ENCODE peak calls at places on chromosomes 16 and 17, in six cellular contexts. M is SK-N-SH, V is H1, R is HCT116, Y is K562, K is HepG2. B is an unnamed sample.

GRCh38 chr16:54204756-54205155 is 81.8 kb downstream of the IRX3 start:
- DNase-seq in K (no peak), M (no peak), V (no peak), R (no peak), Y (no peak), B (no peak)

GRCh38 chr17:63516910-63517824 is 6.0 kb upstream of the KCNH6 start:
- DNase-seq in V (no peak), M (no peak), R (peak), Y (no peak), K (peak), B (no peak)

GRCh38 chr16:1708768-1709180 is 2.8 kb downstream of the MAPK8IP3 start:
- DNase-seq in K (no peak), V (no peak), R (no peak), M (no peak), Y (peak), B (no peak)

GRCh38 chr17:45852535-45853297 is 8.0 kb downstream of the SPPL2C start:
- DNase-seq in R (peak), M (peak), V (peak), Y (peak), K (peak), B (no peak)

GRCh38 chr17:2040942-2041560 is 771 bp upstream of the OVCA2 start:
- DNase-seq in Y (no peak), K (no peak), V (no peak), R (no peak), M (no peak), B (no peak)

GRCh38 chr16:17591655-17592405 is 121.1 kb upstream of the XYLT1 start:
- DNase-seq in R (no peak), M (peak), Y (peak), V (no peak), K (no peak), B (no peak)

GRCh38 chr17:5705081-5705875 is 121.0 kb upstream of the NLRP1 start:
- DNase-seq in V (no peak), Y (peak), R (no peak), M (peak), K (no peak), B (no peak)

GRCh38 chr16:21598676-21599157 is 660 bp upstream of the METTL9 start:
- DNase-seq in M (no peak), K (no peak), V (no peak), Y (peak), R (no peak), B (peak)

GRCh38 chr17:78524870-78525510 is 52.2 kb downstream of the DNAH17 start:
- DNase-seq in Y (no peak), R (no peak), M (no peak), K (no peak), V (no peak), B (no peak)

GRCh38 chr16:67708368-67708771 is 10.7 kb downstream of the GFOD2 start:
- DNase-seq in Y (no peak), R (no peak), K (no peak), M (no peak), V (no peak), B (peak)

GRCh38 chr17:35057332-35057915 is 6.1 kb downstream of the RFFL start:
- DNase-seq in V (no peak), K (no peak), R (no peak), M (no peak), Y (no peak), B (peak)

GRCh38 chr17:2947588-2947950 is 115.8 kb downstream of the OR1D5 start:
- DNase-seq in M (no peak), K (no peak), V (no peak), Y (no peak), R (no peak), B (no peak)

GRCh38 chr16:53309457-53309856 is 124.8 kb upstream of the RBL2 start:
- DNase-seq in Y (peak), K (no peak), M (no peak), R (no peak), V (no peak), B (no peak)

GRCh38 chr17:819251-819650 is 37.1 kb downstream of the MRM3 start:
- DNase-seq in R (no peak), Y (no peak), V (no peak), K (no peak), M (no peak), B (no peak)

GRCh38 chr17:2020721-2021120 is 4.4 kb downstream of the RTN4RL1 start:
- DNase-seq in R (no peak), V (no peak), M (no peak), K (no peak), Y (no peak), B (no peak)

GRCh38 chr17:4940625-4941021 is 555 bp downstream of the RNF167 start:
- DNase-seq in M (no peak), K (no peak), R (no peak), V (no peak), Y (no peak), B (no peak)

GRCh38 chr16:75938818-75939217 is 212.5 kb upstream of the CPHXL start:
- DNase-seq in K (peak), V (no peak), R (no peak), M (no peak), Y (no peak), B (peak)

GRCh38 chr16:47939690-47940089 is 216.1 kb downstream of the ABCC12 start:
- DNase-seq in Y (no peak), M (no peak), K (no peak), R (no peak), V (no peak), B (no peak)

GRCh38 chr16:15440852-15441251 is 6.5 kb downstream of the BMERB1 start:
- DNase-seq in K (no peak), Y (no peak), V (no peak), R (no peak), M (no peak), B (no peak)

GRCh38 chr16:86566966-86567700 is 504 bp downstream of the FOXC2 start:
- DNase-seq in K (no peak), Y (no peak), V (no peak), R (no peak), M (no peak), B (no peak)

GRCh38 chr17:42819939-42820535 is 4.0 kb downstream of the BECN1 start:
- DNase-seq in V (no peak), R (peak), M (peak), K (peak), Y (peak), B (peak)
- TF ChIP-seq JUND in V (peak), R (no peak), M (no peak), K (no peak), Y (peak), B (no peak)

DNA sequence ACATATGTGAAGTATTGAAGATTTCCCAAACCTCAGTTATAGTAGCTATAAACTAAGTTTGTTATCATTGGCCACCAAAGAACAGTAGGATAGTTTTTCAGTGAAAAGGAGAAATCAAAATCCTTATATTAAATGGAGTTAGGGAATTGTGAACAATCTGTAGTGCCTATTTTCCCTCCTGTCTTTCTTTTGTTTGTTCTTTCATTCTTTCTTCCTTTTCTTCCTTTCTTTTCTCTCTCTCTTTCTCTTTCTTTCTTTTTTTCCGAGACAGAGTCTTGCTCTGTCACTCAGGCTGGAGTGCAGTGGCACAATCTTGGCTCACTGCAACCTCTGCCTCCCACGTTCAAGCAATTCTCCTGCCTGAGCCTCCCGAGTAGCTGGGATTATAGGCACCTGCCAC is 48.8 kb downstream of the SSH2 start:
- DNase-seq in V (no peak), Y (no peak), M (no peak), K (no peak), R (no peak), B (no peak)
- TF ChIP-seq JUND in V (no peak), Y (no peak), M (no peak), K (no peak), R (no peak), B (no peak)

GRCh38 chr16:55373489-55373832 is 49.5 kb downstream of the IRX6 start:
- DNase-seq in V (no peak), R (no peak), M (no peak), K (no peak), Y (no peak), B (no peak)

GRCh38 chr16:55376045-55376444 is 52.0 kb downstream of the IRX6 start:
- DNase-seq in K (no peak), R (no peak), V (no peak), Y (no peak), M (no peak), B (no peak)

GRCh38 chr16:55376567-55377167 is 52.7 kb downstream of the IRX6 start:
- DNase-seq in V (no peak), R (no peak), M (no peak), K (no peak), Y (no peak), B (no peak)

GRCh38 chr16:55370762-55371482 is 46.9 kb downstream of the IRX6 start:
- DNase-seq in K (peak), M (peak), V (peak), R (no peak), Y (peak), B (peak)

GRCh38 chr16:55372792-55373488 is 48.9 kb downstream of the IRX6 start:
- DNase-seq in K (no peak), Y (no peak), M (peak), R (no peak), V (no peak), B (no peak)
- TF ChIP-seq JUND in K (no peak), Y (no peak), M (no peak), R (no peak), V (no peak), B (no peak)

DNA sequence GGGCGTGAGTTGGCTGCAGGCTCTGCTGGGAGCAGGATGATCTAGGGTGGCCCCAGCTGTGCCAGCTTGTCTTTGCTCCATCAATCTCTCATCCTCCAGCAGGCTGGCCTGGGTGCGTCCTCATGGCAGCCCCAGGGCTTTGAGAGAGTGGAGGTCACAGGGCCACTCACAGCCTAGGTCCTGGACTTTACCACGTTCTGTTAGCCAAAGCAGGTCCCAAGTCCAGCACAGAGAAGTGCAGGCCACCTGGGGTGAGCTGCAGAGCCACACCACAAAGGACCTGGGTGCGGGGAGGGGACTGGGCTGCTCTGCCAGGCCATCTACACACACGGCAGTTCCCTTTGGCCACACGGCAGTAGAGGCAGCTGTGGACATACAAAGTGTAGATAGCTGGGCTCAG is 30.2 kb downstream of the SREBF1 start:
- DNase-seq in M (no peak), V (no peak), Y (no peak), R (no peak), K (no peak), B (no peak)
- TF ChIP-seq JUND in M (no peak), V (no peak), Y (no peak), R (no peak), K (no peak), B (no peak)

GRCh38 chr16:85541619-85542547 is 71.2 kb upstream of the GSE1 start:
- DNase-seq in Y (peak), K (no peak), R (no peak), M (no peak), V (no peak), B (no peak)
- TF ChIP-seq JUND in Y (no peak), K (no peak), R (no peak), M (no peak), V (no peak), B (no peak)

DNA sequence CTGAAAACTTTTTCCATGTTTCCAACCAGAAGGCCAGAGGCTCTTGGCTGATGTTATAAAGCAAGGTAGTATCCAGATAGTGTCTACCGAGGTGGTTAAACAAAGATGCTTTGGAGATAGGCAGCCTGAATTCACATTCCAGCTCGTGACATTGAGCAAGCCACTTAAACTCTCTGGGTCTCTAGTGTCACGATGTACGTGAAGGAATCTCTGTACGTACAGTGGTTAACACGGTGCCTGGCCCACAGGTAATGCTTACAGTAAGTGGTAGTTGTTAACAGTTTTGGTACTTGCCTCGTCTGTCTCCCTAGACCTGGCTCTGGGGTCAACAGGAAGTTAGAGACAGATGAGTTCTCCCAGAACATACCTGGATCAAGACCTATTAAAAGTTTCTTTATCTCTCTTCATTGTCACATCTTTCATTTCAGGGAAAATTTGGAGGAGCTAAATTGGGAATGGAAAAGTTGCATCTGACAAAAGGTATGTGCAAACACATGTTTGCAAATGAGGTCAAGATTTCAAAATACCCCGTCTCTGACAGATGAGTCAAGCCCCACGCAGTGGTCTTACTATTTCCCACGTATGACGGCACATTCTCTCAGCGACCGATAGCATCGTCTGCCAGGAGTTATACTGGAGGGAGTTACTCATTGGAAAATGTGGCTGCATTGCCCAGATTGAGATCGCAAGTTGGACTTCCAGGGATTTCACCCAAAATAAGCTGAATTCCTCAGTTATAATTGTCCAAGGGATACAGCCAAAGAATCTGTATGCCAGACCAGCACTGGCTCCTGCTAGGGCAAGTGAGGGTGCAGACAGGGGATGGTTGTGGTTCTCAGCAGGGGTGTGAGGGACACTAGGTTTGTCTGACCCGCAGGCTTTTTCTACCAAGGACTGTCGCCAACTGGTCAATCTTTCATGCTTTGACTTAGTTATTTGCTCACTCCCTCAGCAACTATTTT is 18.9 kb upstream of the MYH10 start:
- DNase-seq in R (no peak), V (no peak), M (no peak), K (no peak), Y (no peak), B (no peak)
- TF ChIP-seq JUND in R (no peak), V (no peak), M (peak), K (no peak), Y (no peak), B (no peak)

DNA sequence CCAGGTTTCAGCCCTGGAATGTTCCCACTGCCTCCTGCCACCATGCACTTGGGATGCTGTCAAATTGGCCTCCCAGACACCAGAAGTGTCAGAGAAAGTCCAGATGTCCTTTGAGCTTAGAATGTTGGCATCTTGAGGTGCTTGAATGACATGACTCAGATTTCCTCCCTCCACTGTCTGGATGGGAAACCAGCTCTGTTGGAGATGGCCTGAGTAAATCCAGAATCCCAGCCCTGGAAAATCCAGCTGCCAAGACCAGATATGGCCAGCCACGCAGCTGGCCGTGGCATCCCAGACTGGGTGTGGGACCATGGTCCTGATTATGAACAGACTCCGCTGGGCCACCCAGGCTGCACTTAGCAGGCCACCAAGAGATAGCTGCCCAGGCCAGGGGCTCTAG is 57.0 kb upstream of the CLEC3A start:
- DNase-seq in K (no peak), V (no peak), R (no peak), Y (no peak), M (no peak), B (no peak)
- TF ChIP-seq JUND in K (no peak), V (no peak), R (no peak), Y (no peak), M (no peak), B (no peak)

GRCh38 chr17:82920715-82921114 is 80.9 kb upstream of the ZNF750 start:
- DNase-seq in R (no peak), Y (no peak), M (no peak), V (no peak), K (no peak), B (no peak)

GRCh38 chr17:82915697-82916027 is 75.8 kb upstream of the ZNF750 start:
- DNase-seq in M (no peak), Y (no peak), R (no peak), V (no peak), K (no peak), B (no peak)

GRCh38 chr17:82917656-82918345 is 78.0 kb upstream of the ZNF750 start:
- DNase-seq in M (peak), V (no peak), Y (peak), K (peak), R (no peak), B (no peak)

GRCh38 chr17:82920150-82920549 is 80.3 kb upstream of the ZNF750 start:
- DNase-seq in K (no peak), R (no peak), M (no peak), V (no peak), Y (no peak), B (no peak)

DNA sequence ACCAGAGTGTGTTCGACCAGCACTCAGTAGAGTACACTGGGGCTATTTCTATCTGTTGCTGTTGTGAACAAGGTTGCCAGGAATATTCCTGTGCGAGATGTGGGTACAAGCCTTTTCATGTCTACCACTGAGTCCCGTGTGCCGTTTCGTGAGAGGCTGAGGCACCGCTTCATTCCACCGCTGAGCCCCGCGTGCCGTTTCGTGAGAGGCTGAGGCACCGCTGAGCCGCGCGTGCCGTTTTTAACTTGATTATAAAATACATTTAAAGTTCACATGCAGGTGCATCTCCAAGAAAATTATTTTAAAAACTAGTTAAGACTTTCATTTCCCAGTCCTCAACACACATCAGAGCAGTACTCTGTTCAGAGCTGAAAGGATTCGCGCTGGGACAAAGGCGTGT is 78.7 kb upstream of the ZNF750 start:
- DNase-seq in R (no peak), K (no peak), V (no peak), M (no peak), Y (no peak), B (no peak)
- TF ChIP-seq JUND in R (no peak), K (no peak), V (no peak), M (no peak), Y (no peak), B (no peak)

DNA sequence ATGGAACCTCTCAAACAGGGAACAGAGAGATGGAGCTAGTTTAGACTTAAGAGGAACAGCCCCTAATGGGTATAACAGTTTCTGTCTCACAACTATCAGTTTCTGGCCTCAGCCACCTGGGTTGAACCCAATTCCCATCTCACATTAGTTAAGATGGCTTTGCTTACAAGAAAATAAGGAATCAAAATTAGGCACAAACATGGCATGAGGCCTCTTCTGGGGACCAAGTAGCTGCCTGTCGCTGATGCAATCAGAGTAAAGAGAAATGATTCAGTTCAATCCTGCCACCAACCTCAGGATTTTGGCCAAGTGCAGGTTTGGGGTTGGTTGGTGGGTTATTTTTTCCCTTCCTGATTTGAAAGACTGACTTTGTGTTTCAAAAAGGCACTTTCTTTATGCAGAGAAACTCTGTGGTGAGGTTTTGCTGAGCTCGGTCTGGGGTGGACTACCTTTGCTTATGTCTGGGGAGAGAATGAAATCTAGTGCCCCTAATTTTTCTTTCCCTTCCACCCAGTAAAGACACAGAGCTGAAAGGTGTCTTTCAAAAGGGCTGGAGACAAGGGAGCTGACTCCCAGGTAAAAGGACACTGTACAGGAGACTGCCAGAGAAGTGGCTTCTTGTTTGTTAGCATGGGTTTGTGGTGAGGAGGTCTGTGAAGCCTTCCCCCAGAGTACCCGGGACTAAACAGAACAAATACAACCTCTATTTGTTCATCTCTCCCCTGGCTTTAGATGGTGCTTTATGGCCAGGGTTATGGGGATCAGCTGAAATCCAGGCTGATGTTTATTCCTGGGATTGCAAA is 44.8 kb upstream of the NFAT5 start:
- DNase-seq in V (no peak), Y (no peak), R (no peak), K (peak), M (no peak), B (no peak)
- TF ChIP-seq JUND in V (no peak), Y (no peak), R (no peak), K (no peak), M (no peak), B (no peak)

GRCh38 chr16:70157105-70157476 is 16.5 kb upstream of the CLEC18C start:
- DNase-seq in V (no peak), M (peak), K (no peak), R (no peak), Y (no peak), B (no peak)
- TF ChIP-seq JUND in V (no peak), M (no peak), K (no peak), R (no peak), Y (no peak), B (no peak)

B was measured in T47D.